ENCODE peak calls at places on chromosome 3, in eight cellular contexts. N is fibroblast of pulmonary artery, P is adrenal gland, U is Peyer's patch, S is cardiac fibroblast, K is nephron progenitor cell, Q is GM10248, F is cardiac muscle cell. O is an unnamed sample.

GRCh38 chr3:41176554-41176953 is 22.8 kb upstream of the CTNNB1 start:
- DNase-seq in N (no peak), P (no peak), U (no peak), S (no peak), K (no peak), Q (no peak), F (no peak), O (no peak)

GRCh38 chr3:42117175-42118008 is 26.2 kb downstream of the TRAK1 start:
- DNase-seq in N (peak; percentile 84), P (peak; percentile 67), U (peak; percentile 65), S (peak; percentile 81), K (no peak), Q (no peak), F (peak; percentile 80), O (peak; percentile 64)

GRCh38 chr3:123378409-123378915 is 70.4 kb downstream of the ADCY5 start:
- DNase-seq in N (no peak), P (no peak), U (peak; percentile 30), S (no peak), K (no peak), Q (no peak), F (no peak), O (no peak)

GRCh38 chr3:105585-105984 is 91.0 kb upstream of the CHL1 start:
- DNase-seq in N (no peak), P (no peak), U (no peak), S (no peak), K (no peak), Q (no peak), F (no peak), O (no peak)

GRCh38 chr3:77718326-77718725 is 678.4 kb downstream of the ROBO2 start:
- DNase-seq in N (no peak), P (no peak), U (no peak), S (no peak), K (no peak), Q (no peak), F (no peak), O (no peak)

GRCh38 chr3:81249540-81250029 is 511.9 kb downstream of the GBE1 start:
- DNase-seq in N (peak; percentile 64), P (no peak), U (no peak), S (peak; percentile 88), K (no peak), Q (peak; percentile 2), F (peak; percentile 29), O (peak; percentile 48)

GRCh38 chr3:114572364-114573062 is 278.7 kb downstream of the TIGIT start:
- DNase-seq in N (no peak), P (no peak), U (no peak), S (no peak), K (no peak), Q (no peak), F (no peak), O (no peak)

GRCh38 chr3:161014997-161015749 is 90.0 kb downstream of the B3GALNT1 start:
- DNase-seq in N (no peak), P (no peak), U (no peak), S (no peak), K (no peak), Q (no peak), F (no peak), O (no peak)

GRCh38 chr3:71491141-71491752 is 92.3 kb downstream of the FOXP1 start:
- DNase-seq in N (no peak), P (no peak), U (no peak), S (no peak), K (no peak), Q (no peak), F (no peak), O (no peak)

DNA sequence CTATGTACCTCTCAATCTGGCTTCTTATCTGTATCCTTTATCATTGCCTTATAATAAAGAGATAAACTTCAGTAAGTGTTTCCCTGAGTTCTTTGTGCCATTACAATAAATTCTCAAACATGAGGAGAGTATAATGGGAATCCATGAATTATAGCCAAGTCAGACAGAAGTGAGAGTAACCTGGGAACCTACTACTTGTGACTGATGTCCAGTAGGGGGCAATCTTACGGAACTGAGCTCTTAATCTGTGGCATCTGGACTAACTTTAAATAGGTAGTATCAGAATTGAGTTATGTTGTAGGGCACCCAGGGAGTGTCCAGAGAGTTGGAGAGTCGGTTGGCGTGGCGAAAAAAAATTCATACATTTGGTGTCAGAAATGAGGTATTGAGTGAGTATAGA is 542.6 kb downstream of the ZBBX start:
- DNase-seq in N (no peak), P (no peak), U (no peak), S (peak; percentile 2), K (peak; percentile 9), Q (peak; percentile 12), F (no peak), O (no peak)
- TF ChIP-seq CTCF in N (no peak), P (no peak), U (peak; percentile 29), S (no peak), K (peak; percentile 54), Q (no peak), F (no peak), O (peak; percentile 26)

GRCh38 chr3:140216249-140216648 is 281.3 kb downstream of the CLSTN2 start:
- DNase-seq in N (no peak), P (no peak), U (no peak), S (peak; percentile 10), K (no peak), Q (peak; percentile 31), F (no peak), O (no peak)

GRCh38 chr3:140223197-140223596 is 288.2 kb downstream of the CLSTN2 start:
- DNase-seq in N (no peak), P (no peak), U (no peak), S (no peak), K (no peak), Q (no peak), F (no peak), O (no peak)

GRCh38 chr3:140219161-140219745 is 284.3 kb downstream of the CLSTN2 start:
- DNase-seq in N (no peak), P (no peak), U (no peak), S (no peak), K (peak; percentile 4), Q (no peak), F (no peak), O (no peak)

GRCh38 chr3:140223631-140224030 is 288.6 kb downstream of the CLSTN2 start:
- DNase-seq in N (no peak), P (no peak), U (no peak), S (peak; percentile 27), K (no peak), Q (no peak), F (no peak), O (no peak)

DNA sequence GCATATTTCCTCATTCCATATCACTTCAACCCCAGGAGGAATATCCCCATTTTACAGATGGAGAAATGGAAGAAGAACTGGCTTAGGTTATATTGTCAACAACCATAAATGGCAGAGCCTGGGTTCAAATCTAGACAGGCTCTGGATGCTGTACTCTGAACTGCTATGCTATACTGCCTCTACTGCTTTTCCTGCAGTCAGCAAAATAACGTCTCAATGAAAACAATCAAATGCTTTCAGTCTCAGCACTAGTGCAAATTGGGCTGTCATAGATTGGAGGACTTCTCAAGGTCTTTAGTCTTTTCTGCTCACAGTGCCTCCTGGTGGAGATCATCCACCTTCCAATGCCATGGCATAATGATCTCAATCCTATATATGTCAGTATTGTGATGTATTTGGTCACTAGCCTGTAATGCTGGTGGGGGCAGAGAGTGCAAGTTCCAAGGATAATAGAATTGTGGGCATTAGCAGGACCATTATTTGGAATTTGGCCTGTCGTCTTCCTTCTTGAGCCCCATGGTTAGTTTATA is 285.0 kb downstream of the CLSTN2 start:
- DNase-seq in N (no peak), P (no peak), U (no peak), S (no peak), K (no peak), Q (no peak), F (no peak), O (no peak)
- TF ChIP-seq CTCF in N (no peak), P (no peak), U (peak; percentile 10), S (no peak), K (no peak), Q (no peak), F (no peak), O (no peak)

DNA sequence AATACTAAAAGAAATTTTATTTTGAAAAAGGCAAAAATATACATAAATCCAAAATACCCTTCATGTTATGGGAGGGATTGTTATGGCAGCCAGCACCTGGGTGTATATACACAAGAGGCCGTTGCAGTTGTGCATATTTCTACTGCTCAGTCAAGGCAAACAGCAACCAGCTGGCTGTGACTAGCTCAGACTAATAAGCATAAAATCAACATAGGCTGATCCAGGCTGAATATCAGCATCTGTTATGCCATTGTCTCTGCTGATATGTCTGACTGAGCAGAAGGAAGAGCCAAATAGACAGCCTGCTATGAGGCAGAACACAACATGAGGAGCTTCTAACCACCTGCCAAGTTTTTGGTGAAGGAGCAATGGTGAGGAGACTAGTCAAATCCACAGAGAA is 457.5 kb upstream of the ALCAM start:
- DNase-seq in N (peak; percentile 64), P (no peak), U (no peak), S (peak; percentile 91), K (no peak), Q (no peak), F (peak; percentile 43), O (peak; percentile 80)
- TF ChIP-seq CTCF in N (no peak), P (no peak), U (no peak), S (no peak), K (no peak), Q (no peak), F (no peak), O (no peak)

GRCh38 chr3:128987701-128988100 is 6.2 kb downstream of the CFAP92 start:
- DNase-seq in N (no peak), P (no peak), U (peak; percentile 21), S (no peak), K (no peak), Q (no peak), F (no peak), O (no peak)

GRCh38 chr3:128987297-128987696 is 6.6 kb downstream of the CFAP92 start:
- DNase-seq in N (no peak), P (no peak), U (peak; percentile 18), S (no peak), K (no peak), Q (no peak), F (no peak), O (no peak)

GRCh38 chr3:128988286-128988685 is 5.6 kb downstream of the CFAP92 start:
- DNase-seq in N (no peak), P (no peak), U (peak; percentile 15), S (no peak), K (no peak), Q (no peak), F (no peak), O (no peak)

GRCh38 chr3:128984596-128984995 is 9.3 kb downstream of the CFAP92 start:
- DNase-seq in N (no peak), P (no peak), U (no peak), S (peak; percentile 32), K (no peak), Q (no peak), F (no peak), O (peak; percentile 26)

DNA sequence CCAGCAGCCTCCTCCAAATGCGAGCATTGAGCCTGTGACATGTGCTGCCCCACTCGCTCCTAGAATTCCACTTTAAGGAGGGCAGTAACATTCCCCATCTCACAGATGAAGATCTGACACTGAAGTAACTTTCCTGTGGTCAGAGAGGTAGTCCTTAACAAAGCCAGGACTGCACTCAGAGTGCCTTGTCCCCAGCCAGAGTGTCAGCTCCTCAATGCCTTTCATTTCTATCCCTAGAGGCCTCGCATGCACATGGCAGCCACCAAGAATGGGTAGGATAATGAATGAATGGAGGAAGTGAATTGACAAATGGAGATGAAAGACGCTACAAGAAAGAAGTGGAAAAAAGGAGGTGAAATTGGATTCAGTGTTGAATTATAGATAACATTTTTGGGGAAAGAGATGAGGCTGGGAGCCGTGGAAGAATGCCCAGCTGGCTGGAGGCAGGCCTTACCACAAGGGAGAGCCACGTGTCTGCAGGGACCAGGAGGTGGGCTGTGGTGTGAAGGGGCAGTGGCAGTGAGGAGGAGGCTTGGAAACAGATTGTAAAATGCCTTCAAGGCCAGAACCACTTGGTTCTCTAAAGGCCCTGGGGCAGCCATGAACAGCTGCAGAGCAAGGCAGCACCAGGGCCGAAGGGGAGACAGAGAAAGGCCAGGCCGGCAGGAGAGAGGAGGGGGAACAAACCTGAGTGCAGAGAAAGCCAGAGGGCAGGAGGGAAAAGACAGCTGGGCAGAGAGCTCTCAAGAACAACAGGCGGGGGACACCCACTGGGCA is 10.4 kb downstream of the CFAP92 start:
- DNase-seq in N (no peak), P (no peak), U (no peak), S (no peak), K (no peak), Q (no peak), F (no peak), O (no peak)
- TF ChIP-seq CTCF in N (no peak), P (no peak), U (no peak), S (no peak), K (no peak), Q (no peak), F (no peak), O (peak; percentile 8)

O was measured in HFFc6.